ENCODE peak calls at places on chromosomes 2 and 18, in eight cellular contexts. A, Y, T, S, Q, I, B and X are unnamed samples.

GRCh38 chr2:225462945-225463344 is 63.4 kb downstream of the NYAP2 start:
- DNase-seq in Q (peak), A (no peak), B (no peak), S (no peak), T (no peak), I (no peak), Y (no peak), X (no peak)

GRCh38 chr18:76376225-76376624 is 118.8 kb downstream of the ZNF516 start:
- DNase-seq in Q (no peak), Y (no peak), A (no peak), B (no peak), S (no peak), I (no peak), T (no peak), X (no peak)

GRCh38 chr2:161428240-161428587 is 12.1 kb downstream of the TBR1 start:
- DNase-seq in Y (no peak), A (no peak), I (no peak), S (no peak), Q (no peak), B (no peak), T (no peak), X (no peak)

GRCh38 chr18:11761553-11761952 is 72.5 kb downstream of the GNAL start:
- DNase-seq in A (no peak), I (no peak), Y (no peak), Q (no peak), B (no peak), T (no peak), S (no peak), X (no peak)

GRCh38 chr2:100064592-100065006 is 77.8 kb downstream of the AFF3 start:
- DNase-seq in T (no peak), A (no peak), S (no peak), Q (no peak), B (no peak), Y (no peak), I (no peak), X (no peak)

GRCh38 chr2:129903586-129904425 is 75.7 kb upstream of the RAB6C start:
- DNase-seq in A (no peak), T (no peak), S (no peak), I (no peak), B (no peak), Q (no peak), Y (peak), X (no peak)

GRCh38 chr18:8800445-8800844 is 95.1 kb downstream of the MTCL1 start:
- DNase-seq in S (no peak), B (no peak), A (no peak), Y (peak), I (no peak), Q (no peak), T (no peak), X (no peak)

GRCh38 chr2:60556441-60556997 is 3.1 kb upstream of the BCL11A start:
- DNase-seq in Y (no peak), S (no peak), T (no peak), I (no peak), Q (peak), A (peak), B (no peak), X (no peak)